ENCODE peak calls at places on chromosomes 13 and 19, in nine cellular contexts. One of them, this sample, is unnamed.

GRCh38 chr13:59671853-59672252 is 491.9 kb downstream of the DIAPH3 start:
- DNase-seq in fibroblast of mammary gland: no peak
- DNase-seq in cardiac muscle cell: no peak
- DNase-seq in uterus: no peak
- DNase-seq in left ventricle myocardium inferior: no peak
- DNase-seq in A549: no peak
- DNase-seq in kidney epithelial cell: no peak
- DNase-seq in CD8-positive, alpha-beta T cell: no peak
- DNase-seq in H1: no peak
- DNase-seq in this sample: no peak

GRCh38 chr19:35935911-35936737 is at the start of gene LRFN3:
- DNase-seq in fibroblast of mammary gland: peak
- DNase-seq in cardiac muscle cell: peak
- DNase-seq in uterus: peak
- DNase-seq in left ventricle myocardium inferior: peak
- DNase-seq in A549: peak
- DNase-seq in kidney epithelial cell: no peak
- DNase-seq in CD8-positive, alpha-beta T cell: peak
- DNase-seq in H1: no peak
- DNase-seq in this sample: peak

GRCh38 chr13:53004605-53005004 is 24.0 kb upstream of the OLFM4 start:
- DNase-seq in fibroblast of mammary gland: no peak
- DNase-seq in cardiac muscle cell: no peak
- DNase-seq in uterus: no peak
- DNase-seq in left ventricle myocardium inferior: no peak
- DNase-seq in A549: no peak
- DNase-seq in kidney epithelial cell: no peak
- DNase-seq in CD8-positive, alpha-beta T cell: no peak
- DNase-seq in H1: no peak
- DNase-seq in this sample: no peak

GRCh38 chr13:30022796-30023195 is 172.4 kb upstream of the UBL3 start:
- DNase-seq in fibroblast of mammary gland: no peak
- DNase-seq in cardiac muscle cell: no peak
- DNase-seq in uterus: no peak
- DNase-seq in left ventricle myocardium inferior: no peak
- DNase-seq in A549: no peak
- DNase-seq in kidney epithelial cell: no peak
- DNase-seq in CD8-positive, alpha-beta T cell: no peak
- DNase-seq in H1: no peak
- DNase-seq in this sample: no peak

GRCh38 chr19:34365463-34366401 is 736 bp downstream of the GPI start:
- DNase-seq in fibroblast of mammary gland: peak
- DNase-seq in cardiac muscle cell: peak
- DNase-seq in uterus: peak
- DNase-seq in left ventricle myocardium inferior: peak
- DNase-seq in A549: peak
- DNase-seq in kidney epithelial cell: no peak
- DNase-seq in CD8-positive, alpha-beta T cell: peak
- DNase-seq in H1: no peak
- DNase-seq in this sample: peak

GRCh38 chr13:112466132-112467025 is 90.2 kb downstream of the SPACA7 start:
- DNase-seq in fibroblast of mammary gland: no peak
- DNase-seq in cardiac muscle cell: no peak
- DNase-seq in uterus: no peak
- DNase-seq in left ventricle myocardium inferior: no peak
- DNase-seq in A549: no peak
- DNase-seq in kidney epithelial cell: no peak
- DNase-seq in CD8-positive, alpha-beta T cell: no peak
- DNase-seq in H1: no peak
- DNase-seq in this sample: no peak

GRCh38 chr19:28694812-28695211 is 518.1 kb downstream of the UQCRFS1 start:
- DNase-seq in fibroblast of mammary gland: no peak
- DNase-seq in cardiac muscle cell: no peak
- DNase-seq in uterus: no peak
- DNase-seq in left ventricle myocardium inferior: no peak
- DNase-seq in A549: no peak
- DNase-seq in kidney epithelial cell: no peak
- DNase-seq in CD8-positive, alpha-beta T cell: no peak
- DNase-seq in H1: no peak
- DNase-seq in this sample: no peak

GRCh38 chr19:52967772-52968171 is 5.1 kb upstream of the ZNF816 start:
- DNase-seq in fibroblast of mammary gland: no peak
- DNase-seq in cardiac muscle cell: no peak
- DNase-seq in uterus: no peak
- DNase-seq in left ventricle myocardium inferior: no peak
- DNase-seq in A549: no peak
- DNase-seq in kidney epithelial cell: no peak
- DNase-seq in CD8-positive, alpha-beta T cell: no peak
- DNase-seq in H1: no peak
- DNase-seq in this sample: no peak

GRCh38 chr13:113668491-113668971 is 1.5 kb downstream of the GRK1 start:
- DNase-seq in fibroblast of mammary gland: no peak
- DNase-seq in cardiac muscle cell: no peak
- DNase-seq in uterus: peak
- DNase-seq in left ventricle myocardium inferior: peak
- DNase-seq in A549: no peak
- DNase-seq in kidney epithelial cell: no peak
- DNase-seq in CD8-positive, alpha-beta T cell: no peak
- DNase-seq in H1: no peak
- DNase-seq in this sample: no peak

GRCh38 chr19:11451942-11452813 is 16.7 kb downstream of the PRKCSH start:
- DNase-seq in fibroblast of mammary gland: no peak
- DNase-seq in cardiac muscle cell: no peak
- DNase-seq in uterus: no peak
- DNase-seq in left ventricle myocardium inferior: no peak
- DNase-seq in A549: no peak
- DNase-seq in kidney epithelial cell: no peak
- DNase-seq in CD8-positive, alpha-beta T cell: no peak
- DNase-seq in H1: no peak
- DNase-seq in this sample: no peak
- TF ChIP-seq CTCF in fibroblast of mammary gland: no peak
- TF ChIP-seq CTCF in cardiac muscle cell: peak
- TF ChIP-seq CTCF in uterus: no peak
- TF ChIP-seq CTCF in left ventricle myocardium inferior: no peak
- TF ChIP-seq CTCF in A549: no peak
- TF ChIP-seq CTCF in kidney epithelial cell: peak
- TF ChIP-seq CTCF in CD8-positive, alpha-beta T cell: no peak
- TF ChIP-seq CTCF in H1: peak
- TF ChIP-seq CTCF in this sample: no peak

GRCh38 chr19:39320948-39321831 is 527 bp upstream of the LRFN1 start:
- DNase-seq in fibroblast of mammary gland: no peak
- DNase-seq in cardiac muscle cell: no peak
- DNase-seq in uterus: no peak
- DNase-seq in left ventricle myocardium inferior: no peak
- DNase-seq in A549: no peak
- DNase-seq in kidney epithelial cell: no peak
- DNase-seq in CD8-positive, alpha-beta T cell: no peak
- DNase-seq in H1: no peak
- DNase-seq in this sample: no peak

GRCh38 chr19:39318690-39319089 is 2.0 kb downstream of the LRFN1 start:
- DNase-seq in fibroblast of mammary gland: no peak
- DNase-seq in cardiac muscle cell: no peak
- DNase-seq in uterus: no peak
- DNase-seq in left ventricle myocardium inferior: no peak
- DNase-seq in A549: no peak
- DNase-seq in kidney epithelial cell: no peak
- DNase-seq in CD8-positive, alpha-beta T cell: no peak
- DNase-seq in H1: no peak
- DNase-seq in this sample: no peak

GRCh38 chr19:39318071-39318470 is 2.6 kb downstream of the LRFN1 start:
- DNase-seq in fibroblast of mammary gland: no peak
- DNase-seq in cardiac muscle cell: no peak
- DNase-seq in uterus: no peak
- DNase-seq in left ventricle myocardium inferior: no peak
- DNase-seq in A549: no peak
- DNase-seq in kidney epithelial cell: no peak
- DNase-seq in CD8-positive, alpha-beta T cell: no peak
- DNase-seq in H1: no peak
- DNase-seq in this sample: no peak

GRCh38 chr19:39319098-39319891 is 1.4 kb downstream of the LRFN1 start:
- DNase-seq in fibroblast of mammary gland: no peak
- DNase-seq in cardiac muscle cell: no peak
- DNase-seq in uterus: no peak
- DNase-seq in left ventricle myocardium inferior: no peak
- DNase-seq in A549: no peak
- DNase-seq in kidney epithelial cell: no peak
- DNase-seq in CD8-positive, alpha-beta T cell: no peak
- DNase-seq in H1: no peak
- DNase-seq in this sample: no peak

DNA sequence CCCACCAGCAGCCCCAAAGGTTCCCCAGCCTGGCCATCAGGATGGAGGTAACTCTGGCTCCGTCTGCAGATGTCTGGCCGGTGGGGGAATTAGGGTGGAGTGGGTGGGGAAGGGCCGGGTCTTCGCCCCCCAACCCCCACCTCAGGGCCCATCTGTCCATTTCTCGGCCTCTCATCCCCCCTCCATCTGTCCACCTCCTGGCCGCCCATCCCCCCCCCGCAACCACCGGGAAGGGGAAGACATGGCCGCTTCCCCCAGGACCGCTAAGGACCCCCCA is 833 bp downstream of the LRFN1 start:
- DNase-seq in fibroblast of mammary gland: no peak
- DNase-seq in cardiac muscle cell: no peak
- DNase-seq in uterus: no peak
- DNase-seq in left ventricle myocardium inferior: no peak
- DNase-seq in A549: no peak
- DNase-seq in kidney epithelial cell: no peak
- DNase-seq in CD8-positive, alpha-beta T cell: no peak
- DNase-seq in H1: no peak
- DNase-seq in this sample: no peak
- H3K4me3 ChIP-seq in fibroblast of mammary gland: peak
- H3K4me3 ChIP-seq in cardiac muscle cell: peak
- H3K4me3 ChIP-seq in uterus: peak
- H3K4me3 ChIP-seq in left ventricle myocardium inferior: peak
- H3K4me3 ChIP-seq in A549: peak
- H3K4me3 ChIP-seq in kidney epithelial cell: peak
- H3K4me3 ChIP-seq in CD8-positive, alpha-beta T cell: peak
- H3K4me3 ChIP-seq in H1: peak
- H3K4me3 ChIP-seq in this sample: no peak

GRCh38 chr13:25865391-25865790 is 186.4 kb downstream of the SHISA2 start:
- DNase-seq in fibroblast of mammary gland: no peak
- DNase-seq in cardiac muscle cell: no peak
- DNase-seq in uterus: no peak
- DNase-seq in left ventricle myocardium inferior: no peak
- DNase-seq in A549: no peak
- DNase-seq in kidney epithelial cell: no peak
- DNase-seq in CD8-positive, alpha-beta T cell: no peak
- DNase-seq in H1: no peak
- DNase-seq in this sample: no peak

GRCh38 chr13:25860862-25861261 is 191.0 kb downstream of the SHISA2 start:
- DNase-seq in fibroblast of mammary gland: peak
- DNase-seq in cardiac muscle cell: no peak
- DNase-seq in uterus: no peak
- DNase-seq in left ventricle myocardium inferior: no peak
- DNase-seq in A549: no peak
- DNase-seq in kidney epithelial cell: no peak
- DNase-seq in CD8-positive, alpha-beta T cell: no peak
- DNase-seq in H1: no peak
- DNase-seq in this sample: peak

GRCh38 chr13:25864936-25865335 is 186.9 kb downstream of the SHISA2 start:
- DNase-seq in fibroblast of mammary gland: no peak
- DNase-seq in cardiac muscle cell: no peak
- DNase-seq in uterus: no peak
- DNase-seq in left ventricle myocardium inferior: no peak
- DNase-seq in A549: no peak
- DNase-seq in kidney epithelial cell: no peak
- DNase-seq in CD8-positive, alpha-beta T cell: no peak
- DNase-seq in H1: no peak
- DNase-seq in this sample: no peak

GRCh38 chr13:25862156-25862555 is 189.7 kb downstream of the SHISA2 start:
- DNase-seq in fibroblast of mammary gland: no peak
- DNase-seq in cardiac muscle cell: no peak
- DNase-seq in uterus: no peak
- DNase-seq in left ventricle myocardium inferior: no peak
- DNase-seq in A549: no peak
- DNase-seq in kidney epithelial cell: no peak
- DNase-seq in CD8-positive, alpha-beta T cell: no peak
- DNase-seq in H1: no peak
- DNase-seq in this sample: no peak

GRCh38 chr13:25864116-25864515 is 187.7 kb downstream of the SHISA2 start:
- DNase-seq in fibroblast of mammary gland: no peak
- DNase-seq in cardiac muscle cell: no peak
- DNase-seq in uterus: no peak
- DNase-seq in left ventricle myocardium inferior: no peak
- DNase-seq in A549: no peak
- DNase-seq in kidney epithelial cell: no peak
- DNase-seq in CD8-positive, alpha-beta T cell: no peak
- DNase-seq in H1: no peak
- DNase-seq in this sample: no peak
- TF ChIP-seq CTCF in fibroblast of mammary gland: no peak
- TF ChIP-seq CTCF in cardiac muscle cell: no peak
- TF ChIP-seq CTCF in uterus: no peak
- TF ChIP-seq CTCF in left ventricle myocardium inferior: no peak
- TF ChIP-seq CTCF in A549: no peak
- TF ChIP-seq CTCF in kidney epithelial cell: no peak
- TF ChIP-seq CTCF in CD8-positive, alpha-beta T cell: no peak
- TF ChIP-seq CTCF in H1: no peak
- TF ChIP-seq CTCF in this sample: no peak

GRCh38 chr13:75423383-75423782 is 58.6 kb downstream of the TBC1D4 start:
- DNase-seq in fibroblast of mammary gland: no peak
- DNase-seq in cardiac muscle cell: no peak
- DNase-seq in uterus: no peak
- DNase-seq in left ventricle myocardium inferior: no peak
- DNase-seq in A549: no peak
- DNase-seq in kidney epithelial cell: no peak
- DNase-seq in CD8-positive, alpha-beta T cell: no peak
- DNase-seq in H1: no peak
- DNase-seq in this sample: no peak

GRCh38 chr13:75419656-75420055 is 62.3 kb downstream of the TBC1D4 start:
- DNase-seq in fibroblast of mammary gland: no peak
- DNase-seq in cardiac muscle cell: no peak
- DNase-seq in uterus: no peak
- DNase-seq in left ventricle myocardium inferior: no peak
- DNase-seq in A549: no peak
- DNase-seq in kidney epithelial cell: no peak
- DNase-seq in CD8-positive, alpha-beta T cell: no peak
- DNase-seq in H1: no peak
- DNase-seq in this sample: no peak

GRCh38 chr13:75418997-75419396 is 63.0 kb downstream of the TBC1D4 start:
- DNase-seq in fibroblast of mammary gland: peak
- DNase-seq in cardiac muscle cell: no peak
- DNase-seq in uterus: no peak
- DNase-seq in left ventricle myocardium inferior: no peak
- DNase-seq in A549: no peak
- DNase-seq in kidney epithelial cell: no peak
- DNase-seq in CD8-positive, alpha-beta T cell: no peak
- DNase-seq in H1: no peak
- DNase-seq in this sample: no peak

GRCh38 chr13:75421987-75422386 is 60.0 kb downstream of the TBC1D4 start:
- DNase-seq in fibroblast of mammary gland: peak
- DNase-seq in cardiac muscle cell: no peak
- DNase-seq in uterus: no peak
- DNase-seq in left ventricle myocardium inferior: no peak
- DNase-seq in A549: no peak
- DNase-seq in kidney epithelial cell: no peak
- DNase-seq in CD8-positive, alpha-beta T cell: no peak
- DNase-seq in H1: no peak
- DNase-seq in this sample: no peak

DNA sequence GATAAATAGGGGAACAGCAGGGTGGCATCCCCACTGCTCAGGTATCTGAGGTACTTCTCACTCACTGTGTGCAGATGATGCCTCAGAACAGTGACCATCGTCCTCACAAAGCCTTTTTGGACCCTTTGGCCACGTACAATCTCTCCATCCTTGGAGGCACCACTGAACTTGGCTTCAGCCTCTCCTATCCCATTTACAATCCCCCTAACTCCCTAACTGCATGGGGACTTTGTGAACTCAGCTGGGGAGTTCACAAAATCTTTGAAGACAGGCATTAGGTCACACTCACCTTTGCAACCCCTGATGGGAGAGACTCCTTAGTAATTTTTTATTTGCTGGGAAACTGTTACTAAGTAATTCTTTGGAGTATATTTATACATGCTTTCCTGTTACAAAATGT is 60.8 kb downstream of the TBC1D4 start:
- DNase-seq in fibroblast of mammary gland: no peak
- DNase-seq in cardiac muscle cell: no peak
- DNase-seq in uterus: no peak
- DNase-seq in left ventricle myocardium inferior: no peak
- DNase-seq in A549: no peak
- DNase-seq in kidney epithelial cell: no peak
- DNase-seq in CD8-positive, alpha-beta T cell: no peak
- DNase-seq in H1: no peak
- DNase-seq in this sample: no peak
- H3K4me3 ChIP-seq in fibroblast of mammary gland: no peak
- H3K4me3 ChIP-seq in cardiac muscle cell: no peak
- H3K4me3 ChIP-seq in uterus: no peak
- H3K4me3 ChIP-seq in left ventricle myocardium inferior: peak
- H3K4me3 ChIP-seq in A549: no peak
- H3K4me3 ChIP-seq in kidney epithelial cell: no peak
- H3K4me3 ChIP-seq in CD8-positive, alpha-beta T cell: no peak
- H3K4me3 ChIP-seq in H1: no peak
- H3K4me3 ChIP-seq in this sample: no peak